ENCODE peak calls at places on chromosomes 12 and 14, in nine cellular contexts. One of them, this sample, is unnamed.

GRCh38 chr12:49358548-49359141 is 8.6 kb upstream of the SPATS2 start:
- DNase-seq in cardiac muscle cell: peak
- DNase-seq in IMR-90: peak
- DNase-seq in dorsolateral prefrontal cortex: peak
- DNase-seq in psoas muscle: no peak
- DNase-seq in AG04450: no peak
- DNase-seq in tibial artery: peak
- DNase-seq in stomach: peak
- DNase-seq in vagina: no peak
- DNase-seq in this sample: peak

GRCh38 chr12:68240975-68241374 is 12.4 kb downstream of the IL22 start:
- DNase-seq in stomach: no peak
- DNase-seq in IMR-90: peak
- DNase-seq in vagina: no peak
- DNase-seq in tibial artery: no peak
- DNase-seq in AG04450: no peak
- DNase-seq in psoas muscle: no peak
- DNase-seq in cardiac muscle cell: peak
- DNase-seq in dorsolateral prefrontal cortex: no peak
- DNase-seq in this sample: no peak

GRCh38 chr14:67680121-67680602 is 5.7 kb upstream of the VTI1B start:
- DNase-seq in AG04450: peak
- DNase-seq in dorsolateral prefrontal cortex: no peak
- DNase-seq in psoas muscle: no peak
- DNase-seq in stomach: no peak
- DNase-seq in cardiac muscle cell: peak
- DNase-seq in IMR-90: peak
- DNase-seq in vagina: no peak
- DNase-seq in tibial artery: no peak
- DNase-seq in this sample: no peak

GRCh38 chr14:69741055-69741454 is 25.9 kb upstream of the SRSF5 start:
- DNase-seq in stomach: no peak
- DNase-seq in tibial artery: no peak
- DNase-seq in vagina: peak
- DNase-seq in IMR-90: no peak
- DNase-seq in AG04450: no peak
- DNase-seq in psoas muscle: no peak
- DNase-seq in dorsolateral prefrontal cortex: no peak
- DNase-seq in cardiac muscle cell: no peak
- DNase-seq in this sample: no peak

GRCh38 chr14:93056840-93057585 is 58.7 kb downstream of the ITPK1 start:
- DNase-seq in IMR-90: peak
- DNase-seq in vagina: no peak
- DNase-seq in dorsolateral prefrontal cortex: no peak
- DNase-seq in psoas muscle: no peak
- DNase-seq in tibial artery: peak
- DNase-seq in stomach: no peak
- DNase-seq in cardiac muscle cell: no peak
- DNase-seq in AG04450: no peak
- DNase-seq in this sample: no peak

GRCh38 chr14:74786916-74787315 is 23.8 kb downstream of the YLPM1 start:
- DNase-seq in dorsolateral prefrontal cortex: no peak
- DNase-seq in vagina: no peak
- DNase-seq in psoas muscle: no peak
- DNase-seq in stomach: no peak
- DNase-seq in tibial artery: no peak
- DNase-seq in cardiac muscle cell: no peak
- DNase-seq in IMR-90: no peak
- DNase-seq in AG04450: no peak
- DNase-seq in this sample: no peak

GRCh38 chr12:6955462-6956331 is 4.5 kb downstream of the PTPN6 start:
- DNase-seq in IMR-90: no peak
- DNase-seq in dorsolateral prefrontal cortex: no peak
- DNase-seq in psoas muscle: no peak
- DNase-seq in vagina: no peak
- DNase-seq in AG04450: no peak
- DNase-seq in tibial artery: no peak
- DNase-seq in stomach: no peak
- DNase-seq in cardiac muscle cell: no peak
- DNase-seq in this sample: no peak

GRCh38 chr14:93183596-93184317 is 940 bp downstream of the MOAP1 start:
- DNase-seq in tibial artery: no peak
- DNase-seq in stomach: no peak
- DNase-seq in dorsolateral prefrontal cortex: no peak
- DNase-seq in vagina: no peak
- DNase-seq in cardiac muscle cell: no peak
- DNase-seq in IMR-90: no peak
- DNase-seq in psoas muscle: no peak
- DNase-seq in AG04450: no peak
- DNase-seq in this sample: no peak

GRCh38 chr14:74221741-74222140 is 17.5 kb upstream of the VSX2 start:
- DNase-seq in IMR-90: no peak
- DNase-seq in AG04450: no peak
- DNase-seq in stomach: no peak
- DNase-seq in dorsolateral prefrontal cortex: no peak
- DNase-seq in vagina: no peak
- DNase-seq in cardiac muscle cell: no peak
- DNase-seq in psoas muscle: no peak
- DNase-seq in tibial artery: peak
- DNase-seq in this sample: no peak

GRCh38 chr14:35196571-35196970 is 74.2 kb downstream of the PRORP start:
- DNase-seq in AG04450: no peak
- DNase-seq in IMR-90: no peak
- DNase-seq in psoas muscle: no peak
- DNase-seq in stomach: no peak
- DNase-seq in dorsolateral prefrontal cortex: no peak
- DNase-seq in vagina: no peak
- DNase-seq in cardiac muscle cell: no peak
- DNase-seq in tibial artery: no peak
- DNase-seq in this sample: no peak

GRCh38 chr12:26726956-26727355 is 106.0 kb downstream of the ITPR2 start:
- DNase-seq in cardiac muscle cell: no peak
- DNase-seq in vagina: no peak
- DNase-seq in stomach: no peak
- DNase-seq in IMR-90: no peak
- DNase-seq in tibial artery: no peak
- DNase-seq in dorsolateral prefrontal cortex: no peak
- DNase-seq in psoas muscle: no peak
- DNase-seq in AG04450: no peak
- DNase-seq in this sample: no peak

GRCh38 chr12:108611884-108612415 is 14.1 kb upstream of the TMEM119 start:
- DNase-seq in psoas muscle: no peak
- DNase-seq in stomach: no peak
- DNase-seq in IMR-90: peak
- DNase-seq in vagina: no peak
- DNase-seq in cardiac muscle cell: peak
- DNase-seq in dorsolateral prefrontal cortex: no peak
- DNase-seq in AG04450: no peak
- DNase-seq in tibial artery: no peak
- DNase-seq in this sample: no peak

GRCh38 chr14:86799244-86799647 is 1193.7 kb downstream of the GALC start:
- DNase-seq in cardiac muscle cell: peak
- DNase-seq in vagina: no peak
- DNase-seq in psoas muscle: no peak
- DNase-seq in dorsolateral prefrontal cortex: no peak
- DNase-seq in tibial artery: no peak
- DNase-seq in stomach: no peak
- DNase-seq in IMR-90: peak
- DNase-seq in AG04450: peak
- DNase-seq in this sample: peak

DNA sequence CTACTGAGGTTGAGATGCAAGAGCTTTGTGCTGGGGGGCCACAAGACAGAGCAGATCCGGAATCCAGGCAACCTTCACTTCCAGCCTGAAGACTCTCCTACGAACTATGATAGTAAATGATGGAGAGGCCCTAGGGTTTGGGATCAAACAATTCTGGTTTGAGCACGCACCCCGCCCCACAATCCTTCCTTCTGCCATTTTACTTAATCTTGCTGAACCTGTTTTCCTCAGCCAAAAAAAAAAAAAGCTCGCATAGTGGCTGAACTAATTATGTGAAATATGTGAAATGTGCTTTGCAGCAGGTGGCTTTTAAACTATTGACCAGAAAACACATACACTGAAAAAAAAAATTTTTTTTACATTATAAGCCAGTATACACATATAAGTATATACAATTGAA is 677 bp upstream of the ITFG2 start:
- DNase-seq in psoas muscle: no peak
- DNase-seq in stomach: no peak
- DNase-seq in dorsolateral prefrontal cortex: no peak
- DNase-seq in vagina: no peak
- DNase-seq in AG04450: no peak
- DNase-seq in cardiac muscle cell: no peak
- DNase-seq in tibial artery: no peak
- DNase-seq in IMR-90: no peak
- DNase-seq in this sample: no peak
- H3K4me3 ChIP-seq in psoas muscle: peak
- H3K4me3 ChIP-seq in stomach: peak
- H3K4me3 ChIP-seq in dorsolateral prefrontal cortex: peak
- H3K4me3 ChIP-seq in vagina: peak
- H3K4me3 ChIP-seq in AG04450: peak
- H3K4me3 ChIP-seq in cardiac muscle cell: peak
- H3K4me3 ChIP-seq in tibial artery: peak
- H3K4me3 ChIP-seq in IMR-90: no peak
- H3K4me3 ChIP-seq in this sample: peak

GRCh38 chr14:22226381-22226780 is 362.6 kb downstream of the DAD1 start:
- DNase-seq in vagina: no peak
- DNase-seq in dorsolateral prefrontal cortex: no peak
- DNase-seq in AG04450: no peak
- DNase-seq in IMR-90: peak
- DNase-seq in psoas muscle: no peak
- DNase-seq in stomach: no peak
- DNase-seq in tibial artery: no peak
- DNase-seq in cardiac muscle cell: no peak
- DNase-seq in this sample: no peak
- TF ChIP-seq CTCF in vagina: no peak
- TF ChIP-seq CTCF in dorsolateral prefrontal cortex: no peak
- TF ChIP-seq CTCF in AG04450: peak
- TF ChIP-seq CTCF in IMR-90: peak
- TF ChIP-seq CTCF in psoas muscle: no peak
- TF ChIP-seq CTCF in stomach: no peak
- TF ChIP-seq CTCF in tibial artery: peak
- TF ChIP-seq CTCF in cardiac muscle cell: no peak
- TF ChIP-seq CTCF in this sample: no peak

GRCh38 chr12:122976648-122976975 is 1.6 kb downstream of the OGFOD2 start:
- DNase-seq in dorsolateral prefrontal cortex: no peak
- DNase-seq in stomach: no peak
- DNase-seq in cardiac muscle cell: no peak
- DNase-seq in IMR-90: no peak
- DNase-seq in tibial artery: peak
- DNase-seq in vagina: no peak
- DNase-seq in psoas muscle: no peak
- DNase-seq in AG04450: no peak
- DNase-seq in this sample: no peak
- H3K4me3 ChIP-seq in dorsolateral prefrontal cortex: peak
- H3K4me3 ChIP-seq in stomach: peak
- H3K4me3 ChIP-seq in cardiac muscle cell: no peak
- H3K4me3 ChIP-seq in IMR-90: no peak
- H3K4me3 ChIP-seq in tibial artery: peak
- H3K4me3 ChIP-seq in vagina: peak
- H3K4me3 ChIP-seq in psoas muscle: peak
- H3K4me3 ChIP-seq in AG04450: peak
- H3K4me3 ChIP-seq in this sample: peak

GRCh38 chr12:1630081-1630826 is 1.2 kb downstream of the WNT5B start:
- DNase-seq in IMR-90: no peak
- DNase-seq in tibial artery: peak
- DNase-seq in dorsolateral prefrontal cortex: peak
- DNase-seq in AG04450: no peak
- DNase-seq in cardiac muscle cell: peak
- DNase-seq in stomach: peak
- DNase-seq in psoas muscle: peak
- DNase-seq in vagina: no peak
- DNase-seq in this sample: no peak
- TF ChIP-seq CTCF in IMR-90: no peak
- TF ChIP-seq CTCF in tibial artery: no peak
- TF ChIP-seq CTCF in dorsolateral prefrontal cortex: peak
- TF ChIP-seq CTCF in AG04450: peak
- TF ChIP-seq CTCF in cardiac muscle cell: peak
- TF ChIP-seq CTCF in stomach: no peak
- TF ChIP-seq CTCF in psoas muscle: peak
- TF ChIP-seq CTCF in vagina: no peak
- TF ChIP-seq CTCF in this sample: no peak

DNA sequence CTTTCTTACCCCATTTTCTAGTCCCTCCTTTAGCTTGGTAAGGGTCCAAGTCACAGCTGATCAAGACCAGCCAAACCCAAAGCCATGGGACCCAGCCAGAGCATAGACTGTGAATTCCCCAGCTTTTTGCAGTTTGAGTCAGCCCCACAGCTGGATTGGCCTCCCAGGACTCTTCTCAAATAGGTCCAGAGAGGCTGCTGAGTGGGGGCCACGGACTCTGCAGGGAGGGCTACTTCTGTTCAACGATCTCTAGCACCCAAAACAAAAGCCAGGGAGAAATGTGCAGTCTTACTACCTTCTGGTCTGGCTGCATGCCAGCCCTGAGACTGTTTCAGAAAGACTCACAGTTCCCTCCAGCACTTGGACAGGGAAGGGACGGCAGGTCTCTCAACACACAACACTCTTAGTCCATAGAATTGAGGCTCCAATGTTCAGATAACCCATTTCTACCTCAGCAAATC is 1.6 kb downstream of the VDR start:
- DNase-seq in psoas muscle: peak
- DNase-seq in cardiac muscle cell: peak
- DNase-seq in tibial artery: peak
- DNase-seq in vagina: no peak
- DNase-seq in dorsolateral prefrontal cortex: no peak
- DNase-seq in stomach: peak
- DNase-seq in IMR-90: peak
- DNase-seq in AG04450: peak
- DNase-seq in this sample: no peak
- H3K4me3 ChIP-seq in psoas muscle: peak
- H3K4me3 ChIP-seq in cardiac muscle cell: no peak
- H3K4me3 ChIP-seq in tibial artery: peak
- H3K4me3 ChIP-seq in vagina: peak
- H3K4me3 ChIP-seq in dorsolateral prefrontal cortex: no peak
- H3K4me3 ChIP-seq in stomach: peak
- H3K4me3 ChIP-seq in IMR-90: no peak
- H3K4me3 ChIP-seq in AG04450: peak
- H3K4me3 ChIP-seq in this sample: peak

DNA sequence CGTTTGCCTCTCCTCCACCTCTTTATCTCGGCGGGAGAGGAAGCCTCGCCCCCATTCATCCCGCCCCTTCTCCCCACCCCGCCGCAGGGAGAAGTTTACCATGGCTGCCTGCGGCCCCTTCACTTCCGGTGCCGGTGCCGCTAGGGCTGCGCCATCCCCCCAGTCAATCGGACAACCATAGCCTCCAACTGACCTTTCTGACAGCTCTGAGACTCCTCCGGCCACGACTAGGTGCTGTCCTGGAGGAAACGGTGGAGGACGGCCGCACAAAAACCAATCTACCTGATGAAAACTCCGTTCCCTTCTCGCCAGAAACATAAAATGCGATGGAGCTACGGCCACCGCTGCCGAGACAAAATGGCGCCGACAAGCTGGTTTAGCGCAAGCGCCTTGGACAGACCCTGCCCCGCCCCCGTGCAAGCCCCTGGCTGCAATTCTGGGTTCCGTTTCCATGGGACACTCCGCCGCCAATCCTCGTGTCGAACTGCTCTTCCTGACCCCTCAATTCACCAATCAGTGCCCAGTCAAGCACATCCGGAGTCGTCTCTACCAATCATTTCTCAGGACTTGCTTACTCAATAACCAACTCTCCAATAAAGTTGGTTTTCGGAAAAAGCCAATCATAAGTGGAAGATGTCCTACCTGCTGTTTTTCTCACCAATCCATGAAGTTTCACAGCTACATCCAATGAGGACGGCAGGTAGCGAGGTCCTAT is 436 bp upstream of the ARID4A start:
- DNase-seq in vagina: peak
- DNase-seq in dorsolateral prefrontal cortex: peak
- DNase-seq in tibial artery: peak
- DNase-seq in AG04450: peak
- DNase-seq in cardiac muscle cell: peak
- DNase-seq in stomach: peak
- DNase-seq in IMR-90: peak
- DNase-seq in psoas muscle: peak
- DNase-seq in this sample: peak
- TF ChIP-seq CTCF in vagina: no peak
- TF ChIP-seq CTCF in dorsolateral prefrontal cortex: peak
- TF ChIP-seq CTCF in tibial artery: no peak
- TF ChIP-seq CTCF in AG04450: no peak
- TF ChIP-seq CTCF in cardiac muscle cell: no peak
- TF ChIP-seq CTCF in stomach: no peak
- TF ChIP-seq CTCF in IMR-90: no peak
- TF ChIP-seq CTCF in psoas muscle: peak
- TF ChIP-seq CTCF in this sample: no peak